ENCODE peak calls at places on chromosomes 16 and 17, in ten cellular contexts. S is small intestine; H is NCI-H1694; N is cardiac muscle cell; V is effector CD4-positive, alpha-beta T cell; W is T-helper 1 cell; R is A172; E is stimulated activated CD4-positive, alpha-beta T cell treated with anti-CD3 and anti-CD28 coated beads, Interleukin-2, amount 100 ng/mL, for 24 hours; A is stimulated activated CD8-positive, alpha-beta memory T cell treated with anti-CD3 and anti-CD28 coated beads, Interleukin-15, amount 100 ng/mL, for 1 hour; Z is T-helper 17 cell. P is an unnamed sample.

GRCh38 chr16:84967828-84968227 is 43.5 kb downstream of the ZDHHC7 start:
- DNase-seq in S (no peak), H (no peak), N (peak; percentile 21), V (no peak), W (no peak), R (no peak), E (no peak), A (no peak), Z (no peak), P (no peak)

GRCh38 chr17:28372203-28372944 is 880 bp downstream of the SARM1 start:
- DNase-seq in S (no peak), H (no peak), N (peak; percentile 49), V (no peak), W (peak; percentile 35), R (no peak), E (peak; percentile 41), A (no peak), Z (no peak), P (no peak)

GRCh38 chr17:77206557-77206956 is 65.8 kb downstream of the SEC14L1 start:
- DNase-seq in S (no peak), H (no peak), N (no peak), V (no peak), W (no peak), R (no peak), E (no peak), A (no peak), Z (no peak), P (no peak)

GRCh38 chr17:28864991-28865849 is 10.4 kb downstream of the ERAL1 start:
- DNase-seq in S (peak; percentile 98), H (no peak), N (peak; percentile 11), V (no peak), W (no peak), R (no peak), E (no peak), A (no peak), Z (no peak), P (no peak)

GRCh38 chr16:14101415-14101814 is 30.3 kb downstream of the MRTFB start:
- DNase-seq in S (no peak), H (no peak), N (peak; percentile 20), V (no peak), W (no peak), R (no peak), E (no peak), A (no peak), Z (no peak), P (no peak)

GRCh38 chr16:47375423-47375822 is 85.4 kb downstream of the ITFG1 start:
- DNase-seq in S (no peak), H (peak; percentile 56), N (no peak), V (no peak), W (no peak), R (no peak), E (no peak), A (no peak), Z (no peak), P (no peak)

GRCh38 chr17:55735784-55736405 is 13.2 kb upstream of the TMEM100 start:
- DNase-seq in S (peak; percentile 26), H (peak; percentile 15), N (peak; percentile 75), V (no peak), W (peak; percentile 54), R (peak; percentile 55), E (peak; percentile 35), A (no peak), Z (no peak), P (peak; percentile 68)

GRCh38 chr17:80777274-80777673 is 214.4 kb upstream of the CHMP6 start:
- DNase-seq in S (no peak), H (no peak), N (no peak), V (no peak), W (no peak), R (no peak), E (no peak), A (no peak), Z (no peak), P (no peak)

GRCh38 chr17:2138768-2139167 is 83.9 kb downstream of the HIC1 start:
- DNase-seq in S (peak; percentile 11), H (peak; percentile 17), N (peak; percentile 61), V (no peak), W (no peak), R (peak; percentile 25), E (no peak), A (no peak), Z (no peak), P (peak; percentile 12)